ENCODE peak calls at places on chromosomes 1 and 21, in nine cellular contexts. K is AG04450, J is stomach, G is small intestine, L is IMR-90, F is heart left ventricle, Q is ascending aorta, I is mammary epithelial cell, B is tibial nerve. O is an unnamed sample.

GRCh38 chr1:206471415-206471801 is 1.1 kb downstream of the IKBKE start:
- DNase-seq in K (no peak), J (no peak), G (no peak), L (no peak), F (no peak), Q (no peak), I (no peak), B (no peak), O (no peak)

GRCh38 chr1:17551755-17552234 is 12.3 kb downstream of the ARHGEF10L start:
- DNase-seq in K (no peak), J (peak; percentile 71), G (no peak), L (peak; percentile 65), F (peak; percentile 42), Q (peak; percentile 91), I (no peak), B (no peak), O (no peak)

GRCh38 chr1:44812822-44813543 is 4.7 kb downstream of the BTBD19 start:
- DNase-seq in K (no peak), J (no peak), G (no peak), L (no peak), F (no peak), Q (no peak), I (no peak), B (no peak), O (no peak)

GRCh38 chr1:223411309-223411708 is 18.1 kb downstream of the CCDC185 start:
- DNase-seq in K (peak; percentile 65), J (no peak), G (no peak), L (peak; percentile 88), F (no peak), Q (no peak), I (peak; percentile 19), B (no peak), O (no peak)

GRCh38 chr1:67558449-67559193 is 126.4 kb upstream of the GADD45A start:
- DNase-seq in K (no peak), J (no peak), G (no peak), L (no peak), F (no peak), Q (no peak), I (no peak), B (no peak), O (no peak)

GRCh38 chr1:216804107-216804506 is 80.9 kb upstream of the ESRRG start:
- DNase-seq in K (no peak), J (peak; percentile 46), G (no peak), L (no peak), F (peak; percentile 23), Q (no peak), I (no peak), B (no peak), O (no peak)

GRCh38 chr1:82451191-82451590 is 650.5 kb downstream of the ADGRL2 start:
- DNase-seq in K (no peak), J (no peak), G (no peak), L (no peak), F (no peak), Q (no peak), I (no peak), B (no peak), O (no peak)

GRCh38 chr1:203451849-203452784 is 23.5 kb upstream of the PRELP start:
- DNase-seq in K (no peak), J (no peak), G (no peak), L (no peak), F (no peak), Q (no peak), I (no peak), B (peak; percentile 66), O (no peak)

GRCh38 chr1:103142466-103142865 is 34.1 kb upstream of the COL11A1 start:
- DNase-seq in K (no peak), J (no peak), G (no peak), L (no peak), F (no peak), Q (no peak), I (no peak), B (no peak), O (no peak)

GRCh38 chr1:87330201-87330953 is 1.7 kb downstream of the LMO4 start:
- DNase-seq in K (no peak), J (peak; percentile 34), G (peak; percentile 59), L (peak; percentile 40), F (no peak), Q (no peak), I (peak; percentile 23), B (no peak), O (no peak)

GRCh38 chr21:45550552-45551210 is 8.4 kb upstream of the SLC19A1 start:
- DNase-seq in K (no peak), J (no peak), G (peak; percentile 44), L (no peak), F (no peak), Q (no peak), I (no peak), B (no peak), O (no peak)

GRCh38 chr1:235917267-235917811 is 50.6 kb upstream of the LYST start:
- DNase-seq in K (peak; percentile 95), J (peak; percentile 58), G (no peak), L (peak; percentile 99), F (peak; percentile 75), Q (peak; percentile 94), I (peak; percentile 100), B (peak; percentile 63), O (no peak)

GRCh38 chr1:183956559-183957188 is 80.9 kb downstream of the COLGALT2 start:
- DNase-seq in K (peak; percentile 41), J (no peak), G (peak; percentile 65), L (peak; percentile 87), F (no peak), Q (no peak), I (peak; percentile 86), B (no peak), O (peak; percentile 16)

GRCh38 chr1:208257326-208257725 is 13.1 kb upstream of the PLXNA2 start:
- DNase-seq in K (no peak), J (no peak), G (no peak), L (no peak), F (no peak), Q (no peak), I (no peak), B (no peak), O (no peak)

GRCh38 chr1:105608713-105609112 is 1447.8 kb upstream of the PRMT6 start:
- DNase-seq in K (no peak), J (no peak), G (no peak), L (no peak), F (no peak), Q (no peak), I (no peak), B (no peak), O (no peak)

GRCh38 chr21:42317341-42317741 is 2.1 kb upstream of the TFF3 start:
- DNase-seq in K (no peak), J (no peak), G (peak; percentile 57), L (no peak), F (no peak), Q (no peak), I (no peak), B (no peak), O (no peak)

GRCh38 chr1:119926553-119926952 is 30.2 kb upstream of the ADAM30 start:
- DNase-seq in K (no peak), J (no peak), G (no peak), L (no peak), F (no peak), Q (no peak), I (no peak), B (no peak), O (no peak)

GRCh38 chr1:240256836-240257503 is 165.3 kb downstream of the FMN2 start:
- DNase-seq in K (no peak), J (no peak), G (no peak), L (no peak), F (no peak), Q (no peak), I (no peak), B (no peak), O (no peak)
- H3K9me3 ChIP-seq in K (peaks cover 12% of the 10 kb centered on the region), J (peaks cover 12% of the 10 kb centered on the region), G (no peaks in the 10 kb centered on the region), L (peaks cover 3% of the 10 kb centered on the region), F (peaks cover 6% of the 10 kb centered on the region), Q (no peaks in the 10 kb centered on the region), I (peaks cover 4% of the 10 kb centered on the region), B (no peaks in the 10 kb centered on the region), O (no peaks in the 10 kb centered on the region)

GRCh38 chr1:5750186-5751170 is 241.7 kb downstream of the NPHP4 start:
- DNase-seq in K (no peak), J (no peak), G (no peak), L (no peak), F (no peak), Q (no peak), I (no peak), B (peak; percentile 7), O (no peak)
- H3K9me3 ChIP-seq in K (peaks cover 57% of the 10 kb centered on the region), J (no peaks in the 10 kb centered on the region), G (no peaks in the 10 kb centered on the region), L (peaks cover 48% of the 10 kb centered on the region), F (no peaks in the 10 kb centered on the region), Q (no peaks in the 10 kb centered on the region), I (peaks cover 3% of the 10 kb centered on the region), B (no peaks in the 10 kb centered on the region), O (no peaks in the 10 kb centered on the region)

GRCh38 chr1:2867861-2868260 is 66.4 kb upstream of the TTC34 start:
- DNase-seq in K (no peak), J (no peak), G (no peak), L (no peak), F (no peak), Q (no peak), I (no peak), B (no peak), O (no peak)

GRCh38 chr1:2867087-2867425 is 65.6 kb upstream of the TTC34 start:
- DNase-seq in K (no peak), J (no peak), G (no peak), L (no peak), F (no peak), Q (no peak), I (no peak), B (no peak), O (no peak)

GRCh38 chr1:2874207-2875165 is 73.0 kb upstream of the TTC34 start:
- DNase-seq in K (no peak), J (no peak), G (no peak), L (no peak), F (no peak), Q (no peak), I (no peak), B (no peak), O (no peak)

GRCh38 chr1:2868571-2868970 is 67.1 kb upstream of the TTC34 start:
- DNase-seq in K (no peak), J (no peak), G (no peak), L (no peak), F (no peak), Q (no peak), I (no peak), B (no peak), O (no peak)

DNA sequence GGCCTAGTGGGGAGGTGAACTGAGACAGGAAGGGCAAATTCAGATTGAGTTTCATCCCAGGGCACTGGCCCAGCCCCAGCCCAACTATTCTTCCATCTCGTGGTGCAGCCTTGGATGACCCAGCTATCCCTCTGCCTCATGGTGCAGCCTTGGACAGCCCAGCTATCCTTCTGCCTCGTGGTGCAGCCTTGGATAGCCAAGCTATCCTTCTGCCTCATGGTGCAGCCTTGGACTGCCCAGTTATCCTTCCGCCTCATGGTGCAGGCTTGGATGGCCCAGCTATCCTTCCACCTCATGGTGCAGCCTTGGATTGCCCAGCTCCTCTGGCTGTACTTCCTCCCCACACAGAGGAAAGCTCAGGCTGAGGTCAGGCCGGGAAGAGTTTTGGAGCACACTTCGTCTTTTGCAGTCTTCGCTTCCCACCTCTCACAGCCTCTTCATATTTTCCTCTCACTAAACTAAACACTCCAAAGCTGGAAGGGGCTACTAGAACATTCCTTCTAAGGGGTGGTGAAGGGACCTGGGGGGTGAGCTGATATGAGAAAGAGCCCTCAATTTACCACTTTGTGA is 69.8 kb upstream of the TTC34 start:
- DNase-seq in K (no peak), J (no peak), G (no peak), L (no peak), F (no peak), Q (no peak), I (no peak), B (no peak), O (no peak)
- H3K9me3 ChIP-seq in K (peaks cover 96% of the 10 kb centered on the region), J (peaks cover 24% of the 10 kb centered on the region), G (peaks cover 2% of the 10 kb centered on the region), L (peaks cover 78% of the 10 kb centered on the region), F (peaks cover 16% of the 10 kb centered on the region), Q (peaks cover 7% of the 10 kb centered on the region), I (peaks cover 49% of the 10 kb centered on the region), B (no peaks in the 10 kb centered on the region), O (peaks cover 2% of the 10 kb centered on the region)

GRCh38 chr1:244992833-244993232 is 128.5 kb upstream of the HNRNPU start:
- DNase-seq in K (no peak), J (no peak), G (no peak), L (peak; percentile 34), F (no peak), Q (no peak), I (peak; percentile 28), B (no peak), O (no peak)
- H3K9me3 ChIP-seq in K (peaks cover 4% of the 10 kb centered on the region), J (no peaks in the 10 kb centered on the region), G (no peaks in the 10 kb centered on the region), L (peaks cover 3% of the 10 kb centered on the region), F (no peaks in the 10 kb centered on the region), Q (no peaks in the 10 kb centered on the region), I (no peaks in the 10 kb centered on the region), B (no peaks in the 10 kb centered on the region), O (no peaks in the 10 kb centered on the region)

O was measured in T-helper 17 cell.